ENCODE peak calls at places on chromosome 11, in six cellular contexts. One of them, this sample, is unnamed.

GRCh38 chr11:31327417-31327816 is 42.1 kb downstream of the DCDC1 start:
- DNase-seq in AG09319: no peak
- DNase-seq in stimulated activated CD4-positive, alpha-beta T cell treated with anti-CD3 and anti-CD28 coated beads, Interleukin-1b, Interleukin-23, amount 100 ng/mL, for 4 hours: no peak
- DNase-seq in ecto neural progenitor cell: no peak
- DNase-seq in A172: no peak
- DNase-seq in left colon: no peak
- DNase-seq in this sample: no peak

GRCh38 chr11:69511358-69512015 is 30.0 kb downstream of the LINC01488 start:
- DNase-seq in AG09319: peak; percentile 24
- DNase-seq in stimulated activated CD4-positive, alpha-beta T cell treated with anti-CD3 and anti-CD28 coated beads, Interleukin-1b, Interleukin-23, amount 100 ng/mL, for 4 hours: no peak
- DNase-seq in ecto neural progenitor cell: no peak
- DNase-seq in A172: no peak
- DNase-seq in left colon: no peak
- DNase-seq in this sample: no peak

GRCh38 chr11:5690736-5691135 is 1.1 kb downstream of the TRIM22 start:
- DNase-seq in AG09319: peak; percentile 16
- DNase-seq in stimulated activated CD4-positive, alpha-beta T cell treated with anti-CD3 and anti-CD28 coated beads, Interleukin-1b, Interleukin-23, amount 100 ng/mL, for 4 hours: no peak
- DNase-seq in ecto neural progenitor cell: no peak
- DNase-seq in A172: peak; percentile 16
- DNase-seq in left colon: no peak
- DNase-seq in this sample: no peak

GRCh38 chr11:12482839-12483238 is 105.5 kb downstream of the PARVA start:
- DNase-seq in AG09319: no peak
- DNase-seq in stimulated activated CD4-positive, alpha-beta T cell treated with anti-CD3 and anti-CD28 coated beads, Interleukin-1b, Interleukin-23, amount 100 ng/mL, for 4 hours: no peak
- DNase-seq in ecto neural progenitor cell: no peak
- DNase-seq in A172: no peak
- DNase-seq in left colon: no peak
- DNase-seq in this sample: no peak

GRCh38 chr11:74634537-74634936 is 42.2 kb downstream of the POLD3 start:
- DNase-seq in AG09319: no peak
- DNase-seq in stimulated activated CD4-positive, alpha-beta T cell treated with anti-CD3 and anti-CD28 coated beads, Interleukin-1b, Interleukin-23, amount 100 ng/mL, for 4 hours: no peak
- DNase-seq in ecto neural progenitor cell: no peak
- DNase-seq in A172: peak; percentile 66
- DNase-seq in left colon: no peak
- DNase-seq in this sample: no peak

GRCh38 chr11:57427692-57428082 is 766 bp upstream of the SLC43A3 start:
- DNase-seq in AG09319: no peak
- DNase-seq in stimulated activated CD4-positive, alpha-beta T cell treated with anti-CD3 and anti-CD28 coated beads, Interleukin-1b, Interleukin-23, amount 100 ng/mL, for 4 hours: no peak
- DNase-seq in ecto neural progenitor cell: no peak
- DNase-seq in A172: no peak
- DNase-seq in left colon: peak; percentile 55
- DNase-seq in this sample: no peak

GRCh38 chr11:118623291-118623655 is 15.9 kb downstream of the PHLDB1 start:
- DNase-seq in AG09319: no peak
- DNase-seq in stimulated activated CD4-positive, alpha-beta T cell treated with anti-CD3 and anti-CD28 coated beads, Interleukin-1b, Interleukin-23, amount 100 ng/mL, for 4 hours: no peak
- DNase-seq in ecto neural progenitor cell: no peak
- DNase-seq in A172: no peak
- DNase-seq in left colon: peak; percentile 24
- DNase-seq in this sample: no peak

GRCh38 chr11:109062445-109062844 is 359.5 kb upstream of the C11orf87 start:
- DNase-seq in AG09319: no peak
- DNase-seq in stimulated activated CD4-positive, alpha-beta T cell treated with anti-CD3 and anti-CD28 coated beads, Interleukin-1b, Interleukin-23, amount 100 ng/mL, for 4 hours: no peak
- DNase-seq in ecto neural progenitor cell: no peak
- DNase-seq in A172: no peak
- DNase-seq in left colon: no peak
- DNase-seq in this sample: peak; percentile 54

GRCh38 chr11:8219257-8220021 is 44.2 kb downstream of the LMO1 start:
- DNase-seq in AG09319: peak; percentile 8
- DNase-seq in stimulated activated CD4-positive, alpha-beta T cell treated with anti-CD3 and anti-CD28 coated beads, Interleukin-1b, Interleukin-23, amount 100 ng/mL, for 4 hours: no peak
- DNase-seq in ecto neural progenitor cell: no peak
- DNase-seq in A172: peak; percentile 66
- DNase-seq in left colon: no peak
- DNase-seq in this sample: no peak

GRCh38 chr11:106695506-106695905 is 322.8 kb downstream of the GUCY1A2 start:
- DNase-seq in AG09319: no peak
- DNase-seq in stimulated activated CD4-positive, alpha-beta T cell treated with anti-CD3 and anti-CD28 coated beads, Interleukin-1b, Interleukin-23, amount 100 ng/mL, for 4 hours: no peak
- DNase-seq in ecto neural progenitor cell: no peak
- DNase-seq in A172: peak; percentile 4
- DNase-seq in left colon: no peak
- DNase-seq in this sample: peak; percentile 31

This sample was measured in AG04449.